ENCODE peak calls at places on chromosome 15, in nine cellular contexts. One of them, this sample, is unnamed.

GRCh38 chr15:59764775-59765174 is 75.7 kb upstream of the BNIP2 start:
- DNase-seq in stimulated activated CD4-positive, alpha-beta T cell treated with anti-CD3 and anti-CD28 coated beads, Interleukin-12 subunit alpha, Interleukin-12 subunit beta, amount 100 ng/mL, for 48 hours: no peak
- DNase-seq in astrocyte of the hippocampus: no peak
- DNase-seq in cerebellum: no peak
- DNase-seq in stimulated activated CD8-positive, alpha-beta memory T cell treated with anti-CD3 and anti-CD28 coated beads, Interleukin-4, amount 100 ng/mL, for 48 hours: no peak
- DNase-seq in psoas muscle: no peak
- DNase-seq in BJ: no peak
- DNase-seq in T1000: no peak
- DNase-seq in heart right ventricle: no peak
- DNase-seq in this sample: no peak

GRCh38 chr15:32669870-32670623 is 28.5 kb downstream of the SCG5 start:
- DNase-seq in stimulated activated CD4-positive, alpha-beta T cell treated with anti-CD3 and anti-CD28 coated beads, Interleukin-12 subunit alpha, Interleukin-12 subunit beta, amount 100 ng/mL, for 48 hours: no peak
- DNase-seq in astrocyte of the hippocampus: no peak
- DNase-seq in cerebellum: no peak
- DNase-seq in stimulated activated CD8-positive, alpha-beta memory T cell treated with anti-CD3 and anti-CD28 coated beads, Interleukin-4, amount 100 ng/mL, for 48 hours: no peak
- DNase-seq in psoas muscle: no peak
- DNase-seq in BJ: peak
- DNase-seq in T1000: peak
- DNase-seq in heart right ventricle: no peak
- DNase-seq in this sample: no peak

GRCh38 chr15:96327155-96327741 is 3.3 kb upstream of the NR2F2 start:
- DNase-seq in stimulated activated CD4-positive, alpha-beta T cell treated with anti-CD3 and anti-CD28 coated beads, Interleukin-12 subunit alpha, Interleukin-12 subunit beta, amount 100 ng/mL, for 48 hours: no peak
- DNase-seq in astrocyte of the hippocampus: peak
- DNase-seq in cerebellum: peak
- DNase-seq in stimulated activated CD8-positive, alpha-beta memory T cell treated with anti-CD3 and anti-CD28 coated beads, Interleukin-4, amount 100 ng/mL, for 48 hours: no peak
- DNase-seq in psoas muscle: no peak
- DNase-seq in BJ: peak
- DNase-seq in T1000: no peak
- DNase-seq in heart right ventricle: no peak
- DNase-seq in this sample: peak

GRCh38 chr15:67836477-67836876 is 3.4 kb downstream of the RNU6-1 start:
- DNase-seq in stimulated activated CD4-positive, alpha-beta T cell treated with anti-CD3 and anti-CD28 coated beads, Interleukin-12 subunit alpha, Interleukin-12 subunit beta, amount 100 ng/mL, for 48 hours: no peak
- DNase-seq in astrocyte of the hippocampus: peak
- DNase-seq in cerebellum: peak
- DNase-seq in stimulated activated CD8-positive, alpha-beta memory T cell treated with anti-CD3 and anti-CD28 coated beads, Interleukin-4, amount 100 ng/mL, for 48 hours: peak
- DNase-seq in psoas muscle: peak
- DNase-seq in BJ: no peak
- DNase-seq in T1000: peak
- DNase-seq in heart right ventricle: no peak
- DNase-seq in this sample: peak

GRCh38 chr15:60339236-60339635 is 58.5 kb downstream of the ANXA2 start:
- DNase-seq in stimulated activated CD4-positive, alpha-beta T cell treated with anti-CD3 and anti-CD28 coated beads, Interleukin-12 subunit alpha, Interleukin-12 subunit beta, amount 100 ng/mL, for 48 hours: no peak
- DNase-seq in astrocyte of the hippocampus: no peak
- DNase-seq in cerebellum: no peak
- DNase-seq in stimulated activated CD8-positive, alpha-beta memory T cell treated with anti-CD3 and anti-CD28 coated beads, Interleukin-4, amount 100 ng/mL, for 48 hours: no peak
- DNase-seq in psoas muscle: no peak
- DNase-seq in BJ: no peak
- DNase-seq in T1000: no peak
- DNase-seq in heart right ventricle: no peak
- DNase-seq in this sample: no peak

GRCh38 chr15:101373580-101373979 is 78.5 kb upstream of the SNRPA1 start:
- DNase-seq in stimulated activated CD4-positive, alpha-beta T cell treated with anti-CD3 and anti-CD28 coated beads, Interleukin-12 subunit alpha, Interleukin-12 subunit beta, amount 100 ng/mL, for 48 hours: no peak
- DNase-seq in astrocyte of the hippocampus: no peak
- DNase-seq in cerebellum: no peak
- DNase-seq in stimulated activated CD8-positive, alpha-beta memory T cell treated with anti-CD3 and anti-CD28 coated beads, Interleukin-4, amount 100 ng/mL, for 48 hours: no peak
- DNase-seq in psoas muscle: no peak
- DNase-seq in BJ: no peak
- DNase-seq in T1000: no peak
- DNase-seq in heart right ventricle: no peak
- DNase-seq in this sample: peak

GRCh38 chr15:85694086-85694485 is 100.6 kb downstream of the KLHL25 start:
- DNase-seq in stimulated activated CD4-positive, alpha-beta T cell treated with anti-CD3 and anti-CD28 coated beads, Interleukin-12 subunit alpha, Interleukin-12 subunit beta, amount 100 ng/mL, for 48 hours: no peak
- DNase-seq in astrocyte of the hippocampus: no peak
- DNase-seq in cerebellum: no peak
- DNase-seq in stimulated activated CD8-positive, alpha-beta memory T cell treated with anti-CD3 and anti-CD28 coated beads, Interleukin-4, amount 100 ng/mL, for 48 hours: no peak
- DNase-seq in psoas muscle: no peak
- DNase-seq in BJ: no peak
- DNase-seq in T1000: no peak
- DNase-seq in heart right ventricle: no peak
- DNase-seq in this sample: no peak

GRCh38 chr15:79896131-79896633 is 632 bp downstream of the MTHFS start:
- DNase-seq in stimulated activated CD4-positive, alpha-beta T cell treated with anti-CD3 and anti-CD28 coated beads, Interleukin-12 subunit alpha, Interleukin-12 subunit beta, amount 100 ng/mL, for 48 hours: no peak
- DNase-seq in astrocyte of the hippocampus: no peak
- DNase-seq in cerebellum: peak
- DNase-seq in stimulated activated CD8-positive, alpha-beta memory T cell treated with anti-CD3 and anti-CD28 coated beads, Interleukin-4, amount 100 ng/mL, for 48 hours: no peak
- DNase-seq in psoas muscle: no peak
- DNase-seq in BJ: no peak
- DNase-seq in T1000: no peak
- DNase-seq in heart right ventricle: no peak
- DNase-seq in this sample: no peak

GRCh38 chr15:48862705-48863104 is 15.2 kb upstream of the EID1 start:
- DNase-seq in stimulated activated CD4-positive, alpha-beta T cell treated with anti-CD3 and anti-CD28 coated beads, Interleukin-12 subunit alpha, Interleukin-12 subunit beta, amount 100 ng/mL, for 48 hours: no peak
- DNase-seq in astrocyte of the hippocampus: no peak
- DNase-seq in cerebellum: no peak
- DNase-seq in stimulated activated CD8-positive, alpha-beta memory T cell treated with anti-CD3 and anti-CD28 coated beads, Interleukin-4, amount 100 ng/mL, for 48 hours: no peak
- DNase-seq in psoas muscle: no peak
- DNase-seq in BJ: no peak
- DNase-seq in T1000: no peak
- DNase-seq in heart right ventricle: no peak
- DNase-seq in this sample: no peak

GRCh38 chr15:89075121-89075640 is 13.1 kb upstream of the ABHD2 start:
- DNase-seq in stimulated activated CD4-positive, alpha-beta T cell treated with anti-CD3 and anti-CD28 coated beads, Interleukin-12 subunit alpha, Interleukin-12 subunit beta, amount 100 ng/mL, for 48 hours: no peak
- DNase-seq in astrocyte of the hippocampus: no peak
- DNase-seq in cerebellum: no peak
- DNase-seq in stimulated activated CD8-positive, alpha-beta memory T cell treated with anti-CD3 and anti-CD28 coated beads, Interleukin-4, amount 100 ng/mL, for 48 hours: no peak
- DNase-seq in psoas muscle: no peak
- DNase-seq in BJ: no peak
- DNase-seq in T1000: no peak
- DNase-seq in heart right ventricle: no peak
- DNase-seq in this sample: no peak

GRCh38 chr15:99677540-99678134 is 55.6 kb downstream of the LYSMD4 start:
- DNase-seq in stimulated activated CD4-positive, alpha-beta T cell treated with anti-CD3 and anti-CD28 coated beads, Interleukin-12 subunit alpha, Interleukin-12 subunit beta, amount 100 ng/mL, for 48 hours: no peak
- DNase-seq in astrocyte of the hippocampus: no peak
- DNase-seq in cerebellum: no peak
- DNase-seq in stimulated activated CD8-positive, alpha-beta memory T cell treated with anti-CD3 and anti-CD28 coated beads, Interleukin-4, amount 100 ng/mL, for 48 hours: no peak
- DNase-seq in psoas muscle: no peak
- DNase-seq in BJ: no peak
- DNase-seq in T1000: no peak
- DNase-seq in heart right ventricle: no peak
- DNase-seq in this sample: no peak

GRCh38 chr15:31456329-31457060 is 129.9 kb downstream of the KLF13 start:
- DNase-seq in stimulated activated CD4-positive, alpha-beta T cell treated with anti-CD3 and anti-CD28 coated beads, Interleukin-12 subunit alpha, Interleukin-12 subunit beta, amount 100 ng/mL, for 48 hours: no peak
- DNase-seq in astrocyte of the hippocampus: no peak
- DNase-seq in cerebellum: no peak
- DNase-seq in stimulated activated CD8-positive, alpha-beta memory T cell treated with anti-CD3 and anti-CD28 coated beads, Interleukin-4, amount 100 ng/mL, for 48 hours: peak
- DNase-seq in psoas muscle: no peak
- DNase-seq in BJ: no peak
- DNase-seq in T1000: no peak
- DNase-seq in heart right ventricle: no peak
- DNase-seq in this sample: no peak

GRCh38 chr15:71752604-71753289 is 57.6 kb upstream of the NR2E3 start:
- DNase-seq in stimulated activated CD4-positive, alpha-beta T cell treated with anti-CD3 and anti-CD28 coated beads, Interleukin-12 subunit alpha, Interleukin-12 subunit beta, amount 100 ng/mL, for 48 hours: no peak
- DNase-seq in astrocyte of the hippocampus: peak
- DNase-seq in cerebellum: no peak
- DNase-seq in stimulated activated CD8-positive, alpha-beta memory T cell treated with anti-CD3 and anti-CD28 coated beads, Interleukin-4, amount 100 ng/mL, for 48 hours: peak
- DNase-seq in psoas muscle: no peak
- DNase-seq in BJ: peak
- DNase-seq in T1000: peak
- DNase-seq in heart right ventricle: no peak
- DNase-seq in this sample: peak

GRCh38 chr15:70569139-70569717 is 194.1 kb downstream of the UACA start:
- DNase-seq in stimulated activated CD4-positive, alpha-beta T cell treated with anti-CD3 and anti-CD28 coated beads, Interleukin-12 subunit alpha, Interleukin-12 subunit beta, amount 100 ng/mL, for 48 hours: no peak
- DNase-seq in astrocyte of the hippocampus: peak
- DNase-seq in cerebellum: peak
- DNase-seq in stimulated activated CD8-positive, alpha-beta memory T cell treated with anti-CD3 and anti-CD28 coated beads, Interleukin-4, amount 100 ng/mL, for 48 hours: peak
- DNase-seq in psoas muscle: no peak
- DNase-seq in BJ: no peak
- DNase-seq in T1000: peak
- DNase-seq in heart right ventricle: peak
- DNase-seq in this sample: peak

GRCh38 chr15:92902020-92902419 is 1.9 kb downstream of the CHD2 start:
- DNase-seq in stimulated activated CD4-positive, alpha-beta T cell treated with anti-CD3 and anti-CD28 coated beads, Interleukin-12 subunit alpha, Interleukin-12 subunit beta, amount 100 ng/mL, for 48 hours: no peak
- DNase-seq in astrocyte of the hippocampus: no peak
- DNase-seq in cerebellum: no peak
- DNase-seq in stimulated activated CD8-positive, alpha-beta memory T cell treated with anti-CD3 and anti-CD28 coated beads, Interleukin-4, amount 100 ng/mL, for 48 hours: no peak
- DNase-seq in psoas muscle: no peak
- DNase-seq in BJ: no peak
- DNase-seq in T1000: no peak
- DNase-seq in heart right ventricle: no peak
- DNase-seq in this sample: no peak

GRCh38 chr15:99155961-99156443 is 51.1 kb downstream of the SYNM start:
- DNase-seq in stimulated activated CD4-positive, alpha-beta T cell treated with anti-CD3 and anti-CD28 coated beads, Interleukin-12 subunit alpha, Interleukin-12 subunit beta, amount 100 ng/mL, for 48 hours: no peak
- DNase-seq in astrocyte of the hippocampus: no peak
- DNase-seq in cerebellum: no peak
- DNase-seq in stimulated activated CD8-positive, alpha-beta memory T cell treated with anti-CD3 and anti-CD28 coated beads, Interleukin-4, amount 100 ng/mL, for 48 hours: peak
- DNase-seq in psoas muscle: no peak
- DNase-seq in BJ: no peak
- DNase-seq in T1000: no peak
- DNase-seq in heart right ventricle: no peak
- DNase-seq in this sample: no peak

GRCh38 chr15:58386641-58387040 is 45.1 kb upstream of the LIPC start:
- DNase-seq in stimulated activated CD4-positive, alpha-beta T cell treated with anti-CD3 and anti-CD28 coated beads, Interleukin-12 subunit alpha, Interleukin-12 subunit beta, amount 100 ng/mL, for 48 hours: no peak
- DNase-seq in astrocyte of the hippocampus: no peak
- DNase-seq in cerebellum: no peak
- DNase-seq in stimulated activated CD8-positive, alpha-beta memory T cell treated with anti-CD3 and anti-CD28 coated beads, Interleukin-4, amount 100 ng/mL, for 48 hours: no peak
- DNase-seq in psoas muscle: no peak
- DNase-seq in BJ: no peak
- DNase-seq in T1000: no peak
- DNase-seq in heart right ventricle: no peak
- DNase-seq in this sample: no peak

GRCh38 chr15:48974865-48975264 is 11.1 kb upstream of the SHC4 start:
- DNase-seq in stimulated activated CD4-positive, alpha-beta T cell treated with anti-CD3 and anti-CD28 coated beads, Interleukin-12 subunit alpha, Interleukin-12 subunit beta, amount 100 ng/mL, for 48 hours: no peak
- DNase-seq in astrocyte of the hippocampus: no peak
- DNase-seq in cerebellum: no peak
- DNase-seq in stimulated activated CD8-positive, alpha-beta memory T cell treated with anti-CD3 and anti-CD28 coated beads, Interleukin-4, amount 100 ng/mL, for 48 hours: no peak
- DNase-seq in psoas muscle: no peak
- DNase-seq in BJ: no peak
- DNase-seq in T1000: no peak
- DNase-seq in heart right ventricle: no peak
- DNase-seq in this sample: no peak

GRCh38 chr15:72042054-72042453 is 75.9 kb downstream of the MYO9A start:
- DNase-seq in stimulated activated CD4-positive, alpha-beta T cell treated with anti-CD3 and anti-CD28 coated beads, Interleukin-12 subunit alpha, Interleukin-12 subunit beta, amount 100 ng/mL, for 48 hours: no peak
- DNase-seq in astrocyte of the hippocampus: no peak
- DNase-seq in cerebellum: no peak
- DNase-seq in stimulated activated CD8-positive, alpha-beta memory T cell treated with anti-CD3 and anti-CD28 coated beads, Interleukin-4, amount 100 ng/mL, for 48 hours: no peak
- DNase-seq in psoas muscle: no peak
- DNase-seq in BJ: no peak
- DNase-seq in T1000: no peak
- DNase-seq in heart right ventricle: no peak
- DNase-seq in this sample: no peak

GRCh38 chr15:81111510-81112375 is 22.3 kb upstream of the CFAP161 start:
- DNase-seq in stimulated activated CD4-positive, alpha-beta T cell treated with anti-CD3 and anti-CD28 coated beads, Interleukin-12 subunit alpha, Interleukin-12 subunit beta, amount 100 ng/mL, for 48 hours: no peak
- DNase-seq in astrocyte of the hippocampus: no peak
- DNase-seq in cerebellum: no peak
- DNase-seq in stimulated activated CD8-positive, alpha-beta memory T cell treated with anti-CD3 and anti-CD28 coated beads, Interleukin-4, amount 100 ng/mL, for 48 hours: no peak
- DNase-seq in psoas muscle: no peak
- DNase-seq in BJ: no peak
- DNase-seq in T1000: no peak
- DNase-seq in heart right ventricle: no peak
- DNase-seq in this sample: no peak

GRCh38 chr15:46618984-46619383 is 984.2 kb downstream of the SQOR start:
- DNase-seq in stimulated activated CD4-positive, alpha-beta T cell treated with anti-CD3 and anti-CD28 coated beads, Interleukin-12 subunit alpha, Interleukin-12 subunit beta, amount 100 ng/mL, for 48 hours: no peak
- DNase-seq in astrocyte of the hippocampus: no peak
- DNase-seq in cerebellum: no peak
- DNase-seq in stimulated activated CD8-positive, alpha-beta memory T cell treated with anti-CD3 and anti-CD28 coated beads, Interleukin-4, amount 100 ng/mL, for 48 hours: no peak
- DNase-seq in psoas muscle: no peak
- DNase-seq in BJ: no peak
- DNase-seq in T1000: no peak
- DNase-seq in heart right ventricle: no peak
- DNase-seq in this sample: no peak

GRCh38 chr15:101213570-101213969 is 38.3 kb downstream of the CHSY1 start:
- DNase-seq in stimulated activated CD4-positive, alpha-beta T cell treated with anti-CD3 and anti-CD28 coated beads, Interleukin-12 subunit alpha, Interleukin-12 subunit beta, amount 100 ng/mL, for 48 hours: no peak
- DNase-seq in astrocyte of the hippocampus: no peak
- DNase-seq in cerebellum: no peak
- DNase-seq in stimulated activated CD8-positive, alpha-beta memory T cell treated with anti-CD3 and anti-CD28 coated beads, Interleukin-4, amount 100 ng/mL, for 48 hours: no peak
- DNase-seq in psoas muscle: no peak
- DNase-seq in BJ: no peak
- DNase-seq in T1000: no peak
- DNase-seq in heart right ventricle: no peak
- DNase-seq in this sample: no peak

GRCh38 chr15:84782346-84782745 is 34.0 kb downstream of the ZNF592 start:
- DNase-seq in stimulated activated CD4-positive, alpha-beta T cell treated with anti-CD3 and anti-CD28 coated beads, Interleukin-12 subunit alpha, Interleukin-12 subunit beta, amount 100 ng/mL, for 48 hours: no peak
- DNase-seq in astrocyte of the hippocampus: no peak
- DNase-seq in cerebellum: no peak
- DNase-seq in stimulated activated CD8-positive, alpha-beta memory T cell treated with anti-CD3 and anti-CD28 coated beads, Interleukin-4, amount 100 ng/mL, for 48 hours: no peak
- DNase-seq in psoas muscle: no peak
- DNase-seq in BJ: no peak
- DNase-seq in T1000: no peak
- DNase-seq in heart right ventricle: no peak
- DNase-seq in this sample: no peak

GRCh38 chr15:33581032-33581431 is 270.3 kb downstream of the RYR3 start:
- DNase-seq in stimulated activated CD4-positive, alpha-beta T cell treated with anti-CD3 and anti-CD28 coated beads, Interleukin-12 subunit alpha, Interleukin-12 subunit beta, amount 100 ng/mL, for 48 hours: no peak
- DNase-seq in astrocyte of the hippocampus: peak
- DNase-seq in cerebellum: no peak
- DNase-seq in stimulated activated CD8-positive, alpha-beta memory T cell treated with anti-CD3 and anti-CD28 coated beads, Interleukin-4, amount 100 ng/mL, for 48 hours: no peak
- DNase-seq in psoas muscle: no peak
- DNase-seq in BJ: no peak
- DNase-seq in T1000: no peak
- DNase-seq in heart right ventricle: no peak
- DNase-seq in this sample: no peak

GRCh38 chr15:92271179-92271578 is 122.5 kb upstream of the ST8SIA2 start:
- DNase-seq in stimulated activated CD4-positive, alpha-beta T cell treated with anti-CD3 and anti-CD28 coated beads, Interleukin-12 subunit alpha, Interleukin-12 subunit beta, amount 100 ng/mL, for 48 hours: no peak
- DNase-seq in astrocyte of the hippocampus: no peak
- DNase-seq in cerebellum: no peak
- DNase-seq in stimulated activated CD8-positive, alpha-beta memory T cell treated with anti-CD3 and anti-CD28 coated beads, Interleukin-4, amount 100 ng/mL, for 48 hours: no peak
- DNase-seq in psoas muscle: no peak
- DNase-seq in BJ: no peak
- DNase-seq in T1000: no peak
- DNase-seq in heart right ventricle: no peak
- DNase-seq in this sample: no peak

GRCh38 chr15:52277575-52277974 is 18.0 kb downstream of the MYO5C start:
- DNase-seq in stimulated activated CD4-positive, alpha-beta T cell treated with anti-CD3 and anti-CD28 coated beads, Interleukin-12 subunit alpha, Interleukin-12 subunit beta, amount 100 ng/mL, for 48 hours: no peak
- DNase-seq in astrocyte of the hippocampus: no peak
- DNase-seq in cerebellum: no peak
- DNase-seq in stimulated activated CD8-positive, alpha-beta memory T cell treated with anti-CD3 and anti-CD28 coated beads, Interleukin-4, amount 100 ng/mL, for 48 hours: no peak
- DNase-seq in psoas muscle: no peak
- DNase-seq in BJ: no peak
- DNase-seq in T1000: no peak
- DNase-seq in heart right ventricle: no peak
- DNase-seq in this sample: no peak

GRCh38 chr15:45143946-45144345 is 14.2 kb downstream of the DUOX1 start:
- DNase-seq in stimulated activated CD4-positive, alpha-beta T cell treated with anti-CD3 and anti-CD28 coated beads, Interleukin-12 subunit alpha, Interleukin-12 subunit beta, amount 100 ng/mL, for 48 hours: no peak
- DNase-seq in astrocyte of the hippocampus: no peak
- DNase-seq in cerebellum: no peak
- DNase-seq in stimulated activated CD8-positive, alpha-beta memory T cell treated with anti-CD3 and anti-CD28 coated beads, Interleukin-4, amount 100 ng/mL, for 48 hours: no peak
- DNase-seq in psoas muscle: no peak
- DNase-seq in BJ: no peak
- DNase-seq in T1000: no peak
- DNase-seq in heart right ventricle: no peak
- DNase-seq in this sample: no peak

GRCh38 chr15:26081758-26082068 is 218.6 kb upstream of the ATP10A start:
- DNase-seq in stimulated activated CD4-positive, alpha-beta T cell treated with anti-CD3 and anti-CD28 coated beads, Interleukin-12 subunit alpha, Interleukin-12 subunit beta, amount 100 ng/mL, for 48 hours: no peak
- DNase-seq in astrocyte of the hippocampus: no peak
- DNase-seq in cerebellum: no peak
- DNase-seq in stimulated activated CD8-positive, alpha-beta memory T cell treated with anti-CD3 and anti-CD28 coated beads, Interleukin-4, amount 100 ng/mL, for 48 hours: no peak
- DNase-seq in psoas muscle: no peak
- DNase-seq in BJ: no peak
- DNase-seq in T1000: no peak
- DNase-seq in heart right ventricle: no peak
- DNase-seq in this sample: no peak

GRCh38 chr15:65192016-65192415 is 6.9 kb upstream of the CLPX start:
- DNase-seq in stimulated activated CD4-positive, alpha-beta T cell treated with anti-CD3 and anti-CD28 coated beads, Interleukin-12 subunit alpha, Interleukin-12 subunit beta, amount 100 ng/mL, for 48 hours: no peak
- DNase-seq in astrocyte of the hippocampus: no peak
- DNase-seq in cerebellum: no peak
- DNase-seq in stimulated activated CD8-positive, alpha-beta memory T cell treated with anti-CD3 and anti-CD28 coated beads, Interleukin-4, amount 100 ng/mL, for 48 hours: no peak
- DNase-seq in psoas muscle: no peak
- DNase-seq in BJ: no peak
- DNase-seq in T1000: no peak
- DNase-seq in heart right ventricle: no peak
- DNase-seq in this sample: no peak

GRCh38 chr15:101232677-101233076 is 19.2 kb downstream of the CHSY1 start:
- DNase-seq in stimulated activated CD4-positive, alpha-beta T cell treated with anti-CD3 and anti-CD28 coated beads, Interleukin-12 subunit alpha, Interleukin-12 subunit beta, amount 100 ng/mL, for 48 hours: no peak
- DNase-seq in astrocyte of the hippocampus: no peak
- DNase-seq in cerebellum: peak
- DNase-seq in stimulated activated CD8-positive, alpha-beta memory T cell treated with anti-CD3 and anti-CD28 coated beads, Interleukin-4, amount 100 ng/mL, for 48 hours: no peak
- DNase-seq in psoas muscle: no peak
- DNase-seq in BJ: no peak
- DNase-seq in T1000: no peak
- DNase-seq in heart right ventricle: no peak
- DNase-seq in this sample: no peak

GRCh38 chr15:95416576-95416975 is 913.9 kb upstream of the NR2F2 start:
- DNase-seq in stimulated activated CD4-positive, alpha-beta T cell treated with anti-CD3 and anti-CD28 coated beads, Interleukin-12 subunit alpha, Interleukin-12 subunit beta, amount 100 ng/mL, for 48 hours: no peak
- DNase-seq in astrocyte of the hippocampus: no peak
- DNase-seq in cerebellum: no peak
- DNase-seq in stimulated activated CD8-positive, alpha-beta memory T cell treated with anti-CD3 and anti-CD28 coated beads, Interleukin-4, amount 100 ng/mL, for 48 hours: no peak
- DNase-seq in psoas muscle: no peak
- DNase-seq in BJ: no peak
- DNase-seq in T1000: no peak
- DNase-seq in heart right ventricle: no peak
- DNase-seq in this sample: no peak